ENCODE peak calls at places on chromosomes 2 and 18, in nine cellular contexts. C is activated T-helper 1 cell treated with Interleukin-2 at 50 U/mL for 16 hours; A is stimulated activated CD4-positive, alpha-beta T cell treated with anti-CD3 and anti-CD28 coated beads, Interleukin-2, amount 100 ng/mL, for 24 hours; Y is GM23248; F is T follicular helper cell; B is H7; W is fibroblast of villous mesenchyme; I is AG08396; X is immature natural killer cell. O is an unnamed sample.

GRCh38 chr2:97706708-97707345 is 6.5 kb upstream of the ZAP70 start:
- DNase-seq in C (no peak), A (no peak), Y (no peak), F (no peak), B (peak; percentile 35), W (no peak), I (no peak), X (no peak), O (no peak)

GRCh38 chr18:53944721-53945120 is 279.7 kb downstream of the MBD2 start:
- DNase-seq in C (no peak), A (no peak), Y (no peak), F (no peak), B (no peak), W (no peak), I (no peak), X (no peak), O (no peak)

GRCh38 chr2:126890962-126891450 is 7.7 kb upstream of the TEX51 start:
- DNase-seq in C (no peak), A (no peak), Y (no peak), F (no peak), B (no peak), W (no peak), I (no peak), X (no peak), O (no peak)

GRCh38 chr2:239305222-239305575 is 95.6 kb downstream of the HDAC4 start:
- DNase-seq in C (no peak), A (no peak), Y (no peak), F (no peak), B (no peak), W (no peak), I (no peak), X (no peak), O (no peak)

GRCh38 chr2:68643011-68643873 is at the start of gene PROKR1:
- DNase-seq in C (no peak), A (no peak), Y (peak; percentile 55), F (no peak), B (peak; percentile 84), W (peak; percentile 11), I (peak; percentile 59), X (peak; percentile 10), O (no peak)

GRCh38 chr2:112597537-112598322 is 13.3 kb downstream of the CHCHD5 start:
- DNase-seq in C (no peak), A (no peak), Y (no peak), F (no peak), B (no peak), W (no peak), I (no peak), X (no peak), O (no peak)

GRCh38 chr2:27261241-27261925 is 1.5 kb downstream of the SLC30A3 start:
- DNase-seq in C (no peak), A (no peak), Y (no peak), F (no peak), B (peak; percentile 70), W (no peak), I (no peak), X (no peak), O (no peak)

GRCh38 chr2:99430614-99431258 is 59.1 kb downstream of the REV1 start:
- DNase-seq in C (no peak), A (no peak), Y (peak; percentile 43), F (no peak), B (no peak), W (peak; percentile 76), I (peak; percentile 48), X (no peak), O (no peak)

GRCh38 chr2:85276571-85277121 is 51.1 kb downstream of the TGOLN2 start:
- DNase-seq in C (no peak), A (no peak), Y (peak; percentile 53), F (no peak), B (no peak), W (no peak), I (no peak), X (no peak), O (no peak)

GRCh38 chr2:220106065-220106464 is 478.6 kb downstream of the SLC4A3 start:
- DNase-seq in C (no peak), A (no peak), Y (peak; percentile 9), F (no peak), B (no peak), W (no peak), I (no peak), X (no peak), O (no peak)

GRCh38 chr2:233840520-233840919 is 13.8 kb downstream of the HJURP start:
- DNase-seq in C (no peak), A (no peak), Y (no peak), F (no peak), B (no peak), W (no peak), I (no peak), X (no peak), O (no peak)

GRCh38 chr2:43759195-43759594 is 14.6 kb upstream of the DYNC2LI1 start:
- DNase-seq in C (no peak), A (no peak), Y (peak; percentile 89), F (no peak), B (no peak), W (peak; percentile 78), I (peak; percentile 16), X (no peak), O (no peak)

GRCh38 chr2:160493227-160494028 is at the start of gene RBMS1:
- DNase-seq in C (peak; percentile 36), A (peak; percentile 47), Y (peak; percentile 72), F (peak; percentile 22), B (peak; percentile 89), W (peak; percentile 54), I (peak; percentile 70), X (peak; percentile 42), O (peak; percentile 47)

GRCh38 chr2:72539145-72539552 is 286.7 kb downstream of the EXOC6B start:
- DNase-seq in C (no peak), A (no peak), Y (peak; percentile 75), F (no peak), B (peak; percentile 5), W (no peak), I (peak; percentile 12), X (no peak), O (no peak)

GRCh38 chr2:31688282-31688681 is 107.5 kb upstream of the SRD5A2 start:
- DNase-seq in C (no peak), A (no peak), Y (no peak), F (no peak), B (no peak), W (no peak), I (no peak), X (no peak), O (no peak)

GRCh38 chr2:66275984-66276383 is 158.9 kb upstream of the MEIS1 start:
- DNase-seq in C (no peak), A (no peak), Y (no peak), F (no peak), B (no peak), W (no peak), I (no peak), X (no peak), O (no peak)

GRCh38 chr2:187689372-187689771 is 135.1 kb upstream of the TFPI start:
- DNase-seq in C (no peak), A (no peak), Y (peak; percentile 54), F (no peak), B (no peak), W (peak; percentile 14), I (peak; percentile 7), X (no peak), O (no peak)

GRCh38 chr2:241033346-241033987 is 35.0 kb downstream of the SNED1 start:
- DNase-seq in C (no peak), A (no peak), Y (no peak), F (no peak), B (peak; percentile 48), W (no peak), I (no peak), X (no peak), O (no peak)

GRCh38 chr2:67840460-67841068 is 222.2 kb downstream of the C1D start:
- DNase-seq in C (no peak), A (peak; percentile 19), Y (peak; percentile 82), F (no peak), B (peak; percentile 52), W (peak; percentile 76), I (peak; percentile 76), X (peak; percentile 50), O (no peak)

GRCh38 chr2:179125404-179125803 is 75.5 kb upstream of the CCDC141 start:
- DNase-seq in C (no peak), A (no peak), Y (no peak), F (no peak), B (no peak), W (no peak), I (no peak), X (no peak), O (no peak)

GRCh38 chr2:11534746-11535484 is 1.1 kb downstream of the GREB1 start:
- DNase-seq in C (no peak), A (no peak), Y (no peak), F (no peak), B (peak; percentile 63), W (no peak), I (no peak), X (no peak), O (no peak)

GRCh38 chr2:31271851-31272267 is 37.9 kb downstream of the EHD3 start:
- DNase-seq in C (no peak), A (no peak), Y (peak; percentile 72), F (no peak), B (no peak), W (peak; percentile 30), I (no peak), X (no peak), O (no peak)

GRCh38 chr18:23547806-23548205 is 38.5 kb downstream of the NPC1 start:
- DNase-seq in C (no peak), A (no peak), Y (peak; percentile 76), F (no peak), B (no peak), W (peak; percentile 45), I (peak; percentile 21), X (no peak), O (no peak)

GRCh38 chr2:171578156-171578803 is 56.0 kb downstream of the CYBRD1 start:
- DNase-seq in C (no peak), A (no peak), Y (no peak), F (no peak), B (no peak), W (no peak), I (no peak), X (no peak), O (no peak)

GRCh38 chr2:58182527-58182926 is 58.6 kb downstream of the FANCL start:
- DNase-seq in C (no peak), A (no peak), Y (peak; percentile 1), F (no peak), B (no peak), W (no peak), I (no peak), X (no peak), O (no peak)

GRCh38 chr18:70405051-70405450 is 116.2 kb downstream of the SOCS6 start:
- DNase-seq in C (no peak), A (no peak), Y (peak; percentile 20), F (no peak), B (no peak), W (no peak), I (no peak), X (no peak), O (no peak)

GRCh38 chr18:11175266-11175947 is 26.0 kb upstream of the PIEZO2 start:
- DNase-seq in C (no peak), A (no peak), Y (peak; percentile 81), F (no peak), B (no peak), W (peak; percentile 26), I (peak; percentile 69), X (no peak), O (no peak)

O was measured in effector CD8-positive, alpha-beta T cell.